ENCODE peak calls at places on chromosomes 13 and 19, in six cellular contexts. F is CD4-positive, alpha-beta memory T cell; D is kidney; E is Daoy; C is T47D; O is stimulated activated naive CD8-positive, alpha-beta T cell treated with anti-CD3 and anti-CD28 coated beads, Interleukin-15, amount 100 ng/mL, for 72 hours. Y is an unnamed sample.

GRCh38 chr13:35471466-35472307 is 4.8 kb downstream of the MAB21L1 start:
- DNase-seq in D (peak; percentile 30), E (no peak), C (no peak), F (no peak), O (no peak), Y (no peak)

GRCh38 chr13:22926176-22927007 is 254.4 kb upstream of the SGCG start:
- DNase-seq in D (peak; percentile 93), E (no peak), C (peak; percentile 68), F (no peak), O (no peak), Y (no peak)

GRCh38 chr13:76286178-76286577 is 600.0 kb downstream of the KCTD12 start:
- DNase-seq in C (no peak), E (no peak), D (no peak), O (no peak), F (no peak), Y (no peak)

GRCh38 chr19:7748756-7749155 is 1.4 kb upstream of the CD209 start:
- DNase-seq in O (no peak), F (no peak), E (no peak), D (no peak), C (peak; percentile 43), Y (no peak)

GRCh38 chr19:57103573-57104277 is 16.1 kb upstream of the USP29 start:
- DNase-seq in D (no peak), F (peak; percentile 64), O (peak; percentile 75), C (peak; percentile 69), E (peak; percentile 72), Y (peak; percentile 2)

GRCh38 chr13:72970301-72970880 is 88.4 kb upstream of the KLF5 start:
- DNase-seq in C (no peak), D (no peak), O (no peak), F (no peak), E (no peak), Y (no peak)

GRCh38 chr13:37357548-37357947 is 241.0 kb downstream of the POSTN start:
- DNase-seq in O (no peak), F (no peak), C (no peak), E (no peak), D (no peak), Y (no peak)

GRCh38 chr19:14059093-14059480 is 2.8 kb downstream of the PALM3 start:
- DNase-seq in O (peak; percentile 57), C (no peak), F (peak; percentile 40), D (no peak), E (no peak), Y (no peak)

GRCh38 chr13:105991622-105992254 is 543.7 kb downstream of the EFNB2 start:
- DNase-seq in C (no peak), O (no peak), D (no peak), F (no peak), E (peak; percentile 66), Y (no peak)

GRCh38 chr13:37163626-37164365 is 58.3 kb upstream of the CSNK1A1L start:
- DNase-seq in C (no peak), D (no peak), F (no peak), E (no peak), O (no peak), Y (no peak)

GRCh38 chr13:67042556-67042955 is 187.6 kb downstream of the PCDH9 start:
- DNase-seq in C (no peak), F (no peak), D (no peak), O (no peak), E (no peak), Y (no peak)

GRCh38 chr19:14467816-14468215 is 7.3 kb downstream of the PTGER1 start:
- DNase-seq in F (no peak), D (no peak), C (no peak), O (no peak), E (no peak), Y (no peak)

GRCh38 chr19:35044317-35045117 is 3.0 kb downstream of the HPN start:
- DNase-seq in C (peak; percentile 67), D (no peak), E (peak; percentile 62), F (peak; percentile 49), O (peak; percentile 52), Y (no peak)

GRCh38 chr13:95355491-95355890 is 54.2 kb upstream of the ABCC4 start:
- DNase-seq in F (no peak), E (peak; percentile 53), O (no peak), C (no peak), D (no peak), Y (no peak)

GRCh38 chr19:18086590-18087138 is at the start of gene IL12RB1:
- DNase-seq in O (peak; percentile 70), E (peak; percentile 43), F (peak; percentile 67), C (no peak), D (no peak), Y (no peak)

GRCh38 chr19:43438291-43439162 is 23.8 kb downstream of the TEX101 start:
- DNase-seq in D (peak; percentile 86), O (no peak), E (peak; percentile 62), F (no peak), C (no peak), Y (no peak)

GRCh38 chr19:41116261-41116660 is 2.0 kb downstream of the CYP2F1 start:
- DNase-seq in O (no peak), D (peak; percentile 31), E (no peak), C (no peak), F (no peak), Y (no peak)

GRCh38 chr19:16288544-16288943 is 36.1 kb upstream of the KLF2 start:
- DNase-seq in C (no peak), E (no peak), D (no peak), O (no peak), F (no peak), Y (no peak)

Y was measured in thoracic aorta.